ENCODE peak calls at places on chromosomes 3 and 15, in four cellular contexts. Z is tibial artery, C is ovary, D is right lobe of liver. U is an unnamed sample.

GRCh38 chr3:25429441-25429907 is 1.4 kb downstream of the RARB start:
- DNase-seq in C (no peak), Z (no peak), D (no peak), U (no peak)

GRCh38 chr3:9339750-9340449 is 23.0 kb upstream of the THUMPD3 start:
- DNase-seq in C (no peak), Z (no peak), D (no peak), U (no peak)

GRCh38 chr15:68340711-68341671 is 63.4 kb downstream of the FEM1B start:
- DNase-seq in C (no peak), D (no peak), Z (no peak), U (peak)

GRCh38 chr3:169509780-169510179 is 153.7 kb downstream of the MECOM start:
- DNase-seq in Z (no peak), C (no peak), D (no peak), U (no peak)

GRCh38 chr3:16507540-16508241 is 5.8 kb downstream of the RFTN1 start:
- DNase-seq in Z (no peak), C (no peak), D (no peak), U (no peak)

GRCh38 chr3:140273542-140274195 is 338.7 kb downstream of the CLSTN2 start:
- DNase-seq in Z (no peak), C (no peak), D (no peak), U (peak)

GRCh38 chr3:49648354-49649057 is 25.6 kb upstream of the APEH start:
- DNase-seq in D (no peak), Z (no peak), C (no peak), U (no peak)

GRCh38 chr3:24302382-24302781 is 192.3 kb downstream of the THRB start:
- DNase-seq in D (no peak), C (no peak), Z (no peak), U (no peak)

GRCh38 chr15:85688703-85689102 is 106.0 kb downstream of the KLHL25 start:
- DNase-seq in D (no peak), C (no peak), Z (no peak), U (no peak)

GRCh38 chr3:177589041-177589650 is 391.9 kb upstream of the TBL1XR1 start:
- DNase-seq in C (no peak), Z (no peak), D (no peak), U (no peak)

GRCh38 chr3:189082666-189083427 is 88.9 kb upstream of the TPRG1 start:
- DNase-seq in Z (no peak), D (no peak), C (no peak), U (no peak)

GRCh38 chr3:24773798-24774197 is 279.1 kb upstream of the THRB start:
- DNase-seq in C (no peak), Z (peak), D (peak), U (peak)

GRCh38 chr3:43785551-43785950 is 94.8 kb downstream of the ABHD5 start:
- DNase-seq in Z (no peak), D (no peak), C (no peak), U (peak)

GRCh38 chr15:69544349-69545113 is 91.9 kb downstream of the RPLP1 start:
- DNase-seq in C (no peak), Z (no peak), D (peak), U (no peak)

GRCh38 chr3:24591661-24592555 is 97.3 kb upstream of the THRB start:
- DNase-seq in D (no peak), C (no peak), Z (no peak), U (peak)

GRCh38 chr15:58510715-58511465 is 79.1 kb downstream of the LIPC start:
- DNase-seq in Z (no peak), D (peak), C (no peak), U (peak)

GRCh38 chr3:134753999-134754742 is 40.9 kb upstream of the EPHB1 start:
- DNase-seq in D (no peak), C (no peak), Z (no peak), U (peak)

GRCh38 chr3:27681249-27681748 is 40.8 kb downstream of the EOMES start:
- DNase-seq in D (no peak), Z (no peak), C (no peak), U (peak)

GRCh38 chr3:141825216-141826011 is 51.0 kb upstream of the ATP1B3 start:
- DNase-seq in D (no peak), C (no peak), Z (no peak), U (no peak)

GRCh38 chr3:61564405-61565059 is 3.2 kb downstream of the PTPRG start:
- DNase-seq in C (peak), Z (peak), D (peak), U (peak)

GRCh38 chr3:129507181-129507831 is 21.1 kb upstream of the RHO start:
- DNase-seq in D (no peak), C (no peak), Z (peak), U (peak)

GRCh38 chr3:48695113-48695753 is 9.5 kb upstream of the NCKIPSD start:
- DNase-seq in C (peak), D (no peak), Z (peak), U (peak)

GRCh38 chr15:69388259-69388658 is 25.9 kb upstream of the KIF23 start:
- DNase-seq in C (no peak), D (no peak), Z (no peak), U (no peak)

GRCh38 chr15:64162869-64163661 is at the start of gene PPIB:
- DNase-seq in Z (peak), D (peak), C (peak), U (peak)

GRCh38 chr3:182083112-182083511 is 371.4 kb downstream of the SOX2 start:
- DNase-seq in Z (no peak), D (no peak), C (no peak), U (no peak)

GRCh38 chr3:13714251-13714916 is 165.5 kb downstream of the FBLN2 start:
- DNase-seq in D (peak), Z (no peak), C (no peak), U (no peak)

GRCh38 chr3:29635888-29636287 is 355.0 kb downstream of the RBMS3 start:
- DNase-seq in C (no peak), Z (no peak), D (no peak), U (no peak)

GRCh38 chr3:143771939-143772338 is 76.3 kb downstream of the SLC9A9 start:
- DNase-seq in D (no peak), C (no peak), Z (no peak), U (no peak)

GRCh38 chr3:9255976-9256375 is 6.5 kb upstream of the SRGAP3 start:
- DNase-seq in C (no peak), Z (no peak), D (no peak), U (no peak)

GRCh38 chr3:23805881-23806321 is at the start of gene UBE2E1:
- DNase-seq in Z (peak), C (peak), D (peak), U (peak)

GRCh38 chr15:82854554-82854953 is 45.1 kb downstream of the WHAMM start:
- DNase-seq in Z (no peak), C (no peak), D (peak), U (no peak)

GRCh38 chr15:69987492-69988482 is 109.9 kb downstream of the TLE3 start:
- DNase-seq in D (no peak), Z (no peak), C (no peak), U (no peak)

GRCh38 chr3:43998374-43998840 is 243.3 kb upstream of the TOPAZ1 start:
- DNase-seq in D (no peak), C (no peak), Z (no peak), U (no peak)

GRCh38 chr3:42066516-42067181 is 24.5 kb upstream of the TRAK1 start:
- DNase-seq in D (no peak), Z (no peak), C (no peak), U (peak)
- H3K4me3 ChIP-seq in D (no peak), Z (peak), C (no peak), U (no peak)

GRCh38 chr3:154018100-154018696 is 103.0 kb upstream of the ARHGEF26 start:
- DNase-seq in Z (no peak), D (no peak), C (no peak), U (peak)
- TF ChIP-seq CTCF in Z (no peak), D (no peak), C (no peak), U (peak)

GRCh38 chr15:91889143-91889815 is 35.8 kb downstream of the SLCO3A1 start:
- DNase-seq in C (no peak), D (no peak), Z (no peak), U (no peak)
- H3K4me3 ChIP-seq in C (no peak), D (no peak), Z (no peak), U (no peak)

GRCh38 chr15:101642361-101642760 is 9.8 kb downstream of the TM2D3 start:
- DNase-seq in D (no peak), C (no peak), Z (no peak), U (peak)
- TF ChIP-seq CTCF in D (no peak), C (no peak), Z (no peak), U (peak)

DNA sequence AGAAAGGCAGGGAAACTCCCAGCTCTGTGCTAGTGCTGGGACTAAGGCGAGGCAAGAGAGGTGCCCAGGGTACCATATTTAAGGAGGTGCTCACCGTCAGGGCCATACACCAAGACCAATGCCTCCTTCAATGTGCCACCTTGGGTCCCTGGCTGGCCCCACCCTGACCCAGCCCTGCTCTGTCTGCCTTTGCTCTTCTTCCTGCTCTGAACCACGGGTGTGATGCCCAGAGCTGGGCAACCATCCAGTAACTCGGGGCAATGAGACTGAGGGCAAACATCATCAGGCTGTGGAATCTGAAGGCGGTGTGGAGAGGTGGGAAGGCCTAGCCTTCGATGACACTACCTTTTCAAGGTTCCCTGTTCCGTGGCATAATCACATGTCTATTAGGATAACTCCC is 77.5 kb upstream of the PRR20G start:
- DNase-seq in C (no peak), Z (no peak), D (no peak), U (no peak)
- H3K4me3 ChIP-seq in C (no peak), Z (no peak), D (no peak), U (no peak)

GRCh38 chr3:51997935-51998596 is 2.4 kb upstream of the RPL29 start:
- DNase-seq in C (no peak), Z (no peak), D (no peak), U (no peak)

GRCh38 chr3:51994530-51994929 is 1.2 kb downstream of the RPL29 start:
- DNase-seq in C (no peak), Z (no peak), D (no peak), U (no peak)

GRCh38 chr3:51997172-51997571 is 1.5 kb upstream of the RPL29 start:
- DNase-seq in C (no peak), D (no peak), Z (no peak), U (no peak)

GRCh38 chr3:51998774-51999173 is 3.1 kb upstream of the RPL29 start:
- DNase-seq in D (no peak), Z (no peak), C (no peak), U (no peak)

GRCh38 chr3:51995346-51996156 is at the start of gene RPL29:
- DNase-seq in D (peak), Z (peak), C (peak), U (peak)
- TF ChIP-seq CTCF in D (peak), Z (no peak), C (peak), U (no peak)

GRCh38 chr3:111321786-111322185 is 220.2 kb upstream of the CD96 start:
- DNase-seq in C (no peak), Z (no peak), D (peak), U (no peak)

GRCh38 chr3:111326144-111326995 is 215.6 kb upstream of the CD96 start:
- DNase-seq in D (no peak), C (no peak), Z (no peak), U (peak)

GRCh38 chr3:111325160-111325707 is 216.8 kb upstream of the CD96 start:
- DNase-seq in Z (no peak), D (no peak), C (no peak), U (no peak)

GRCh38 chr3:111324645-111325044 is 217.4 kb upstream of the CD96 start:
- DNase-seq in Z (no peak), D (no peak), C (no peak), U (no peak)

DNA sequence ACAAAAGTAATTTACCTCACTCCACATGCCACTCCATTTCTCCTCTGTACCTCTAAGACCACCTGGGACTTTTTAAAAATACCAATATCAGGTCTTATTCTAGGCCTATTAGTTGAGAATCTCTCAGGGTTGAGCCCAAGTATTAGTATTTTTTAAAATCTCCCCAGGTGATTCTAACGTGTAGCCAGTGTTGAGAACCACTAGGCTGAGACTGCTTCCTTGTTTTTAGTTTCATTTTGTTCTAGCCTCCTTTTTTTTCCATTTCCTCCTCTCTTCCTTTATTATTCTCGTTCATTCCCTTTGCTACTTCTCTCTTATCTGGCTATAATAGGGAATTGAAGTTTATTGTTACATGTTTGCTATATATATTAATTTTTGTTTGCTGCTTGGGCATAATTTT is 217.9 kb upstream of the CD96 start:
- DNase-seq in C (no peak), D (no peak), Z (no peak), U (no peak)
- H3K4me3 ChIP-seq in C (no peak), D (no peak), Z (no peak), U (no peak)

GRCh38 chr3:151644005-151644685 is 89.6 kb upstream of the AADACL2 start:
- DNase-seq in C (no peak), Z (no peak), D (no peak), U (no peak)
- TF ChIP-seq CTCF in C (no peak), Z (no peak), D (no peak), U (no peak)

GRCh38 chr3:11009898-11010297 is 17.4 kb downstream of the SLC6A1 start:
- DNase-seq in C (no peak), Z (no peak), D (no peak), U (no peak)
- H3K4me3 ChIP-seq in C (no peak), Z (no peak), D (no peak), U (no peak)

GRCh38 chr3:192915306-192915705 is 2.4 kb downstream of the MB21D2 start:
- DNase-seq in C (no peak), Z (no peak), D (no peak), U (peak)
- TF ChIP-seq CTCF in C (no peak), Z (no peak), D (no peak), U (peak)

U was measured in cardiac fibroblast.